ENCODE peak calls at places on chromosomes 16 and 17, in six cellular contexts. I is neural progenitor cell, V is heart right ventricle, S is body of pancreas, A is tibial nerve, J is cardiac muscle cell. W is an unnamed sample.

GRCh38 chr16:87244646-87245197 is 72.5 kb downstream of the C16orf95 start:
- DNase-seq in I (no peak), V (no peak), S (no peak), A (no peak), J (no peak), W (no peak)

GRCh38 chr17:8173056-8173870 is 2.9 kb downstream of the TMEM107 start:
- DNase-seq in I (peak; percentile 90), V (peak; percentile 88), S (peak; percentile 83), A (peak; percentile 63), J (peak; percentile 98), W (peak; percentile 81)

GRCh38 chr17:36980281-36980761 is 31.6 kb downstream of the AATF start:
- DNase-seq in I (peak; percentile 19), V (no peak), S (no peak), A (no peak), J (peak; percentile 44), W (no peak)

GRCh38 chr16:69315486-69316311 is 4.5 kb downstream of the VPS4A start:
- DNase-seq in I (no peak), V (no peak), S (no peak), A (no peak), J (no peak), W (no peak)

GRCh38 chr16:26772503-26772902 is 294.2 kb upstream of the C16orf82 start:
- DNase-seq in I (no peak), V (no peak), S (no peak), A (no peak), J (no peak), W (no peak)

GRCh38 chr16:58500329-58501241 is 642 bp downstream of the NDRG4 start:
- DNase-seq in I (peak; percentile 52), V (no peak), S (peak; percentile 16), A (no peak), J (no peak), W (no peak)

GRCh38 chr17:42459256-42459982 is 741 bp downstream of the ATP6V0A1 start:
- DNase-seq in I (peak; percentile 41), V (peak; percentile 36), S (peak; percentile 34), A (peak; percentile 64), J (peak; percentile 43), W (peak; percentile 81)

GRCh38 chr17:34414338-34414737 is 51.3 kb upstream of the CCL1 start:
- DNase-seq in I (no peak), V (no peak), S (no peak), A (no peak), J (no peak), W (no peak)

GRCh38 chr17:78609198-78609597 is 32.0 kb upstream of the DNAH17 start:
- DNase-seq in I (no peak), V (no peak), S (no peak), A (no peak), J (no peak), W (no peak)

GRCh38 chr17:18319604-18320256 is 4.6 kb downstream of the SMCR8 start:
- DNase-seq in I (peak; percentile 80), V (no peak), S (no peak), A (no peak), J (peak; percentile 77), W (no peak)

GRCh38 chr17:51890710-51891109 is 267.8 kb downstream of the CA10 start:
- DNase-seq in I (no peak), V (no peak), S (no peak), A (no peak), J (no peak), W (no peak)

GRCh38 chr17:57517216-57517518 is 227.9 kb downstream of the CCDC182 start:
- DNase-seq in I (peak; percentile 31), V (peak; percentile 22), S (no peak), A (no peak), J (no peak), W (no peak)

GRCh38 chr17:3557768-3558583 is at the start of gene TRPV3:
- DNase-seq in I (no peak), V (no peak), S (peak; percentile 47), A (no peak), J (peak; percentile 26), W (peak; percentile 64)

GRCh38 chr17:58344047-58344790 is 7.8 kb downstream of the SUPT4H1 start:
- DNase-seq in I (no peak), V (no peak), S (no peak), A (no peak), J (peak; percentile 17), W (no peak)

GRCh38 chr16:11078812-11079459 is 134.6 kb downstream of the CLEC16A start:
- DNase-seq in I (no peak), V (peak; percentile 33), S (no peak), A (no peak), J (peak; percentile 96), W (no peak)

GRCh38 chr17:82917656-82918345 is 78.0 kb upstream of the ZNF750 start:
- DNase-seq in I (peak; percentile 30), V (no peak), S (no peak), A (no peak), J (peak; percentile 52), W (no peak)

GRCh38 chr16:15701975-15702970 is 52.2 kb downstream of the NDE1 start:
- DNase-seq in I (no peak), V (no peak), S (no peak), A (no peak), J (peak; percentile 6), W (peak; percentile 13)

GRCh38 chr17:37848690-37849616 is 75.3 kb upstream of the TBC1D3K start:
- DNase-seq in I (no peak), V (no peak), S (no peak), A (no peak), J (peak; percentile 43), W (no peak)

GRCh38 chr16:73071131-73071940 is 23.4 kb upstream of the ZFHX3 start:
- DNase-seq in I (peak; percentile 73), V (no peak), S (peak; percentile 68), A (no peak), J (peak; percentile 73), W (peak; percentile 61)

GRCh38 chr17:37179893-37180292 is 195.9 kb upstream of the C17orf78 start:
- DNase-seq in I (no peak), V (no peak), S (no peak), A (no peak), J (peak; percentile 56), W (no peak)

GRCh38 chr16:66013497-66013896 is 353.0 kb upstream of the CDH5 start:
- DNase-seq in I (no peak), V (no peak), S (no peak), A (no peak), J (no peak), W (no peak)

GRCh38 chr17:34847939-34848338 is 113.3 kb downstream of the CCT6B start:
- DNase-seq in I (no peak), V (no peak), S (no peak), A (no peak), J (no peak), W (no peak)

GRCh38 chr17:32111141-32111771 is 31.0 kb upstream of the RHOT1 start:
- DNase-seq in I (peak; percentile 60), V (peak; percentile 70), S (no peak), A (peak; percentile 30), J (peak; percentile 77), W (no peak)

GRCh38 chr16:19858006-19858653 is 26.5 kb downstream of the GPRC5B start:
- DNase-seq in I (no peak), V (no peak), S (no peak), A (no peak), J (peak; percentile 79), W (no peak)

GRCh38 chr17:41494524-41494923 is 4.8 kb upstream of the KRT36 start:
- DNase-seq in I (no peak), V (no peak), S (no peak), A (no peak), J (no peak), W (no peak)

DNA sequence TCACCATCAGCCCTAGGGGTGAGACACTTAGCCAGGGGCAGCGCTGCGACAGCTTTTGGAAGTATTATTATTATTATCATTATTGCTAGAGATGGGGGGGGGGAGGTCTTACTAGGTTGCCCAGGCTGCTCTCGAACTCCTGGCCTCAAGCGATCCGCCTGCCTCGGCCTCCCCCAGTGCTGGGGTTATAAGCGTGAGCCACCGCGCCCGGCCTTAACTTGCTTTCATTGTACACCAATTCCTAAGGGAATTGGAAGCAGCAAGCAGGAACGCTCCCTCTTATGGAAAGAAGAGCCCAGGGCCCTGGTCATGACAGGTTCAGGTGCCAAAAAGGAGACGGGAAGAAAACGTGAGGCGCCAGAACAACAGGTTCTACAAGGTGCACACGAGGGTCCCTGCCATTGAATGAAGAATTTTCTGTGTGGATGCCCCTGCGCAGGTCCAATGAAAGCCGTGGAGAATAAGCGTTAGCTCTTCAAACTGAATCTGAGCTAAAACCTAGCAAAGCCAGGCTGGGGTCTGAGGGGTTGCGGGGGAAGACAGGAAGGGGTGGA is 522 bp upstream of the RPL38 start:
- DNase-seq in I (no peak), V (no peak), S (no peak), A (no peak), J (no peak), W (no peak)
- H3K4me3 ChIP-seq in I (peak overlapping the region; percentile 92), V (peak overlapping the region; percentile 100), S (no peak overlapping the region), A (peak overlapping the region; percentile 53), J (no peak overlapping the region), W (no peak overlapping the region)

DNA sequence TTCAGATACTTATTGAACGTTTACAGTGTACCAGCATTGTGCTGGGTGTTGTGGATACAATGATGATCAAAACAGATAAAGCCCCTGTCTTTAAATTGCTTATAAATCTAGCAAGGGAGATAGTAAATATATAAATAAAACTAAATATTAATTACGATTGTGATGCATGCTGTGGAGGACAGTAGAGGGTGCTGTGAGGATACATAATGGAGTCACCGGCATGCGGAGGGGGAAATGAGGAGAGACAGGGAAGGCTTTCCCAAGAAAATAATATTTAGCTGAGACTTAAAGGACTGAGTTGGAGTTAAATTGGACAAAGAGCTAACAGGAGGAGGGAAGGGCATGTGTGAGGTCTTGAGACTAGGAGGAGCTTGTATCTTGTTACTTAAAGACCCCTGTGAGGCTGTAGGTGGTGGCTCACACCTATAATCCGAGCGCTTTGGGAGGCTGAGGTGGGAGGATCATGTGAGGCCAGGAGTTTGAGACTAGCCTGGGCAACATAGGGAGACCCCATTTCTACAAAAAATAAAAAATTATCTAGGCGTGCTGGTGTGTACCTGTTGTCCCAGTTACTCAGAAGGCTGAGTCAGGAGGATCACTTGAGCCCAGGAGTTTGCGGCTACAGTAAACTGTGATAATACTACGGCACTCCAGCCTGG is 2.4 kb downstream of the DHRS7B start:
- DNase-seq in I (no peak), V (peak; percentile 36), S (no peak), A (no peak), J (peak; percentile 76), W (no peak)
- TF ChIP-seq CTCF in I (peak; percentile 25), V (peak; percentile 80), S (peak; percentile 52), A (peak; percentile 18), J (peak; percentile 55), W (no peak)

GRCh38 chr17:39596543-39597267 is 11.0 kb downstream of the NEUROD2 start:
- DNase-seq in I (no peak), V (no peak), S (no peak), A (no peak), J (no peak), W (no peak)

GRCh38 chr17:39597372-39598046 is 10.2 kb downstream of the NEUROD2 start:
- DNase-seq in I (no peak), V (no peak), S (no peak), A (no peak), J (no peak), W (no peak)

GRCh38 chr17:39595928-39596327 is 11.8 kb downstream of the NEUROD2 start:
- DNase-seq in I (no peak), V (no peak), S (no peak), A (no peak), J (no peak), W (no peak)

GRCh38 chr17:39593371-39593770 is 14.3 kb downstream of the NEUROD2 start:
- DNase-seq in I (no peak), V (no peak), S (no peak), A (no peak), J (no peak), W (no peak)

GRCh38 chr17:39595294-39595693 is 12.4 kb downstream of the NEUROD2 start:
- DNase-seq in I (no peak), V (no peak), S (no peak), A (no peak), J (no peak), W (no peak)
- H3K4me1 ChIP-seq in I (no peaks in the 10 kb centered on the region), V (peaks cover 17% of the 10 kb centered on the region), S (peaks cover 27% of the 10 kb centered on the region), A (peaks cover 14% of the 10 kb centered on the region), J (no peaks in the 10 kb centered on the region), W (peaks cover 15% of the 10 kb centered on the region)

GRCh38 chr16:79284760-79285159 is 315.8 kb downstream of the MAF start:
- DNase-seq in I (no peak), V (peak; percentile 21), S (no peak), A (no peak), J (no peak), W (no peak)
- H3K4me3 ChIP-seq in I (no peak overlapping the region), V (no peak overlapping the region), S (no peak overlapping the region), A (no peak overlapping the region), J (no peak overlapping the region), W (no peak overlapping the region)

W was measured in left lung.